ENCODE peak calls at places on chromosomes 13 and 19, in ten cellular contexts. F is prostate gland, H is breast epithelium, G is transverse colon, E is stomach, R is Panc1, Y is HCT116, N is upper lobe of left lung, X is GM12878, L is sigmoid colon. I is an unnamed sample.

GRCh38 chr19:7191946-7192691 is 102.1 kb downstream of the INSR start:
- DNase-seq in H (no peak), E (no peak), F (no peak), L (no peak), X (no peak), N (no peak), R (no peak), Y (no peak), G (peak; percentile 19), I (no peak)

GRCh38 chr13:66689037-66689619 is 541.0 kb downstream of the PCDH9 start:
- DNase-seq in X (no peak), R (no peak), N (no peak), F (no peak), L (no peak), H (no peak), Y (no peak), E (no peak), G (no peak), I (no peak)

GRCh38 chr13:74444877-74445479 is 310.8 kb upstream of the KLF12 start:
- DNase-seq in N (no peak), F (no peak), E (no peak), G (no peak), Y (no peak), X (no peak), L (no peak), R (no peak), H (no peak), I (no peak)

GRCh38 chr13:41402695-41403511 is 54.4 kb upstream of the RGCC start:
- DNase-seq in L (no peak), N (peak; percentile 44), H (no peak), Y (no peak), E (no peak), G (no peak), F (no peak), X (no peak), R (no peak), I (peak; percentile 78)

GRCh38 chr19:33064778-33065550 is at the start of gene RHPN2:
- DNase-seq in X (no peak), E (peak; percentile 81), H (no peak), F (peak; percentile 72), N (peak; percentile 93), R (no peak), L (peak; percentile 73), G (peak; percentile 87), Y (peak; percentile 59), I (no peak)

GRCh38 chr13:114124921-114125320 is 7.5 kb downstream of the RASA3 start:
- DNase-seq in G (no peak), F (no peak), X (no peak), Y (no peak), E (no peak), H (no peak), N (no peak), L (no peak), R (no peak), I (no peak)

GRCh38 chr13:48493851-48494250 is 39.0 kb downstream of the RCBTB2 start:
- DNase-seq in H (no peak), L (no peak), F (peak; percentile 69), Y (no peak), X (no peak), N (no peak), E (no peak), G (no peak), R (no peak), I (no peak)

GRCh38 chr19:14089662-14090508 is 666 bp downstream of the SAMD1 start:
- DNase-seq in G (peak; percentile 63), R (no peak), L (no peak), H (no peak), E (peak; percentile 62), Y (no peak), F (no peak), N (peak; percentile 92), X (no peak), I (no peak)

GRCh38 chr19:6459356-6460098 is at the start of gene SLC25A23:
- DNase-seq in E (peak; percentile 74), N (peak; percentile 93), L (peak; percentile 87), H (peak; percentile 38), Y (peak; percentile 61), X (peak; percentile 40), R (peak; percentile 17), F (peak; percentile 54), G (peak; percentile 83), I (no peak)

GRCh38 chr19:4567584-4568071 is 8.1 kb upstream of the SEMA6B start:
- DNase-seq in R (no peak), G (peak; percentile 71), X (no peak), L (no peak), N (peak; percentile 76), E (peak; percentile 62), F (no peak), Y (no peak), H (no peak), I (no peak)

GRCh38 chr19:51490676-51491075 is 10.9 kb downstream of the SIGLEC12 start:
- DNase-seq in N (no peak), G (no peak), F (no peak), L (no peak), H (no peak), X (no peak), Y (no peak), E (no peak), R (no peak), I (no peak)

GRCh38 chr19:38429811-38430156 is 3.7 kb upstream of the RYR1 start:
- DNase-seq in Y (no peak), E (no peak), H (no peak), L (no peak), F (no peak), R (no peak), N (no peak), X (no peak), G (no peak), I (no peak)

DNA sequence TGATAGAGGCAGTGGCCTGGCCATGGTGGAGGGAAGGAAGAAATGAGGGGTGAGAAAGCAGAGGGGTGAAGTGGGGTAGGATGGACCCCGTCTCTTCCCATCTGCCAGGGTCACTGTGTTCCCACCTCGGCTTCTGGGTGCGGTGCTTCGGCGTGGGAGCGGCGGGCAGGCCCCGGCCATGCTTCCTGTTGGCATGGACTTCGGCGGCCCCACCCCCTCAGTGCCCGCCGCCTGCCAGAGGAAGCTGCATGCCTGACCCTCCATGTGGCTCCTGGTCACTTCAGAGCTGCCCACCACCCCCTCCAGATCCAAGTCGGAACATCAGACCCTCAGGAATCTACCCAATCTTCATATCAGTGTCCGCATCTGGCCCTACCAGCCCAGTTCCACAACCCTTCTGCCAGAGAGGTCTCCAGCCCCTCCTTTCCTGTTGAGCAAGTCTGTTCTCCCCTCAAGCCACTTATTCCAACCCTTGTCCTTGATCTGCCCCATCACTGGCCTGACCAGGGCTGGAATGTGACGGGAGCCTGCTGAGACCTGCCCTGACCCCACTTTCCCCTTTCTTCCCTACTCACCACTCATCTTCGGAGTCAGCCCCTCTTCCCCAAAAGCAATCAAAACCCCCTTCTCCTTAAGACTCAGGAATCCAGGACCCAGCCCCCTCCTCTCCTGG is 1.5 kb downstream of the KCNN4 start:
- DNase-seq in G (peak; percentile 82), E (peak; percentile 68), R (no peak), L (no peak), X (no peak), Y (no peak), N (peak; percentile 85), F (peak; percentile 63), H (peak; percentile 68), I (no peak)
- H3K4me1 ChIP-seq in G (peaks cover 81% of the 10 kb centered on the region), E (peaks cover 35% of the 10 kb centered on the region), R (peaks cover 55% of the 10 kb centered on the region), L (peaks cover 13% of the 10 kb centered on the region), X (peaks cover 63% of the 10 kb centered on the region), Y (peaks cover 69% of the 10 kb centered on the region), N (peaks cover 38% of the 10 kb centered on the region), F (peaks cover 3% of the 10 kb centered on the region), H (no peaks in the 10 kb centered on the region), I (peaks cover 9% of the 10 kb centered on the region)

DNA sequence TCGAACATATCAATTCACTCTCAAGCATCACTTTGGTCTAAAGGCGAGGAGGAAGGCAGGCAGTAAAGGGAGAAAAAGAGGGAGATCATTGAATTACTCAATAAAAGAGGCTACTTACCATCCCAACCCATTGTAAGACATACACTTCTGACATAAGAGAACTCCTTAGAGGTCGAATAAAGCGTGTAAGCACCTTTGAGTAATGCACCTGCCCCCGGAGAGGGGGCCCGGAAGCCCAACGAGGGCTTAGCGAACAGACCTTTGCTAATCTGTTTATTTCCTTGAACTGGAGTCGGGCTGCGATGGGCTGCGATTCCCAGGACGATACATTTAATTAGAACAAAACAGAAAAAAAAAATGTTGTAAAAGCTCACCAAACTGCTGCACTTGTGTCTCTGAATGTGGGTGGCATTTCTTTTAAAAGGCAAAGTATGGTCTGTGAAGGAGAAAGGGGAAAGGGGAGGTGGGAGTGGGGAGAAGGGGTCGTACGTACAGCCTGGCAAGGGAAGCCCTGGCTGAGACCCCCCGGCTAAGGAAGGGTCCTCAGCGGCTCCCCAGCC is 3.0 kb downstream of the ZC3H4 start:
- DNase-seq in X (no peak), H (no peak), G (no peak), F (no peak), Y (no peak), R (no peak), E (no peak), N (no peak), L (no peak), I (no peak)
- TF ChIP-seq POLR2AphosphoS5 in X (peak; percentile 67), H (no peak), G (peak; percentile 42), F (no peak), Y (no peak), R (no peak), E (no peak), N (peak; percentile 40), L (no peak), I (peak; percentile 13)

GRCh38 chr13:40331802-40332201 is 334.6 kb downstream of the FOXO1 start:
- DNase-seq in L (no peak), N (no peak), X (no peak), Y (no peak), F (no peak), G (no peak), E (no peak), H (no peak), R (no peak), I (peak; percentile 31)
- H3K4me1 ChIP-seq in L (no peaks in the 10 kb centered on the region), N (peaks cover 5% of the 10 kb centered on the region), X (no peaks in the 10 kb centered on the region), Y (no peaks in the 10 kb centered on the region), F (no peaks in the 10 kb centered on the region), G (no peaks in the 10 kb centered on the region), E (peaks cover 7% of the 10 kb centered on the region), H (no peaks in the 10 kb centered on the region), R (no peaks in the 10 kb centered on the region), I (peaks cover 9% of the 10 kb centered on the region)

DNA sequence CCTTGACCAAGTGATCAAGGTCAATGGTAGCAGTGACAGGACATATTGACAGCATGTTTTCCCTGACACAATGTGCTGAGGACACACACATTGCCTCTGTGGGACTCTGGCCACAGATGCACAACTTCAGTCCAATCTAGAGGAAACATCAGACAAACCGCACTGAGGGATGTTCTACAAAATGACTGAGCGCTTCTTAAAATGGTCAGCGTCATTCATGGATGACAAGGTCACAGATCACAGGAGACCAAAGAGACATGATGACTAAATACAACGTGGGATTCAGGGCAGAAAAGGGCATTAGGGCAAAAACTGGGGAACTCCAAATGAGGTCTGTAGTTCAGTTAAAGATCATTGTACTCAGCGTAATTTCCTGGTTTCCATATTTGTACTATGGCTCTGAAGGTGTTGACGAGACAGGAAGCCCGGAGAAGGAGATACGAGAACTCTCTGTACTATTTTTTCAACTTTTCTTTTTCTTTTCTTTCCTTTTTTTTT is 20.6 kb downstream of the PBX4 start:
- DNase-seq in G (no peak), H (no peak), F (no peak), R (no peak), Y (no peak), L (no peak), E (no peak), N (no peak), X (peak; percentile 99), I (no peak)
- TF ChIP-seq POLR2AphosphoS5 in G (no peak), H (no peak), F (no peak), R (no peak), Y (no peak), L (no peak), E (no peak), N (no peak), X (peak; percentile 85), I (no peak)